ENCODE peak calls at places on chromosomes 4 and X, in eight cellular contexts. One of them, this sample, is unnamed.

GRCh38 chrX:155998116-155998515 is 620 bp downstream of the IL9R start:
- DNase-seq in NCI-H774: no peak
- DNase-seq in activated CD4-positive, alpha-beta T cell treated with anti-CD3 and anti-CD28 coated beads for 1 hour: no peak
- DNase-seq in SW 1271: no peak
- DNase-seq in cardiac fibroblast: no peak
- DNase-seq in AG08396: no peak
- DNase-seq in ascending aorta: peak
- DNase-seq in NCI-H82: no peak
- DNase-seq in this sample: no peak

GRCh38 chr4:84967292-84967651 is 782 bp upstream of the WDFY3 start:
- DNase-seq in NCI-H774: no peak
- DNase-seq in activated CD4-positive, alpha-beta T cell treated with anti-CD3 and anti-CD28 coated beads for 1 hour: no peak
- DNase-seq in SW 1271: no peak
- DNase-seq in cardiac fibroblast: peak
- DNase-seq in AG08396: peak
- DNase-seq in ascending aorta: no peak
- DNase-seq in NCI-H82: no peak
- DNase-seq in this sample: no peak

GRCh38 chr4:26105372-26105771 is 191.4 kb downstream of the SMIM20 start:
- DNase-seq in NCI-H774: no peak
- DNase-seq in activated CD4-positive, alpha-beta T cell treated with anti-CD3 and anti-CD28 coated beads for 1 hour: no peak
- DNase-seq in SW 1271: no peak
- DNase-seq in cardiac fibroblast: peak
- DNase-seq in AG08396: no peak
- DNase-seq in ascending aorta: no peak
- DNase-seq in NCI-H82: no peak
- DNase-seq in this sample: no peak

GRCh38 chr4:35885081-35885480 is 359.2 kb downstream of the ARAP2 start:
- DNase-seq in NCI-H774: no peak
- DNase-seq in activated CD4-positive, alpha-beta T cell treated with anti-CD3 and anti-CD28 coated beads for 1 hour: no peak
- DNase-seq in SW 1271: no peak
- DNase-seq in cardiac fibroblast: no peak
- DNase-seq in AG08396: no peak
- DNase-seq in ascending aorta: no peak
- DNase-seq in NCI-H82: no peak
- DNase-seq in this sample: no peak

GRCh38 chrX:31656013-31656412 is 584.2 kb upstream of the FTHL17 start:
- DNase-seq in NCI-H774: no peak
- DNase-seq in activated CD4-positive, alpha-beta T cell treated with anti-CD3 and anti-CD28 coated beads for 1 hour: no peak
- DNase-seq in SW 1271: no peak
- DNase-seq in cardiac fibroblast: peak
- DNase-seq in AG08396: no peak
- DNase-seq in ascending aorta: no peak
- DNase-seq in NCI-H82: no peak
- DNase-seq in this sample: no peak

GRCh38 chr4:132383571-132384199 is 765.4 kb upstream of the PCDH10 start:
- DNase-seq in NCI-H774: no peak
- DNase-seq in activated CD4-positive, alpha-beta T cell treated with anti-CD3 and anti-CD28 coated beads for 1 hour: no peak
- DNase-seq in SW 1271: no peak
- DNase-seq in cardiac fibroblast: no peak
- DNase-seq in AG08396: no peak
- DNase-seq in ascending aorta: no peak
- DNase-seq in NCI-H82: peak
- DNase-seq in this sample: no peak

GRCh38 chr4:22688236-22688635 is 4.5 kb upstream of the GBA3 start:
- DNase-seq in NCI-H774: no peak
- DNase-seq in activated CD4-positive, alpha-beta T cell treated with anti-CD3 and anti-CD28 coated beads for 1 hour: no peak
- DNase-seq in SW 1271: no peak
- DNase-seq in cardiac fibroblast: peak
- DNase-seq in AG08396: peak
- DNase-seq in ascending aorta: no peak
- DNase-seq in NCI-H82: no peak
- DNase-seq in this sample: no peak

GRCh38 chr4:111268769-111269414 is 646.0 kb upstream of the PITX2 start:
- DNase-seq in NCI-H774: no peak
- DNase-seq in activated CD4-positive, alpha-beta T cell treated with anti-CD3 and anti-CD28 coated beads for 1 hour: no peak
- DNase-seq in SW 1271: no peak
- DNase-seq in cardiac fibroblast: peak
- DNase-seq in AG08396: peak
- DNase-seq in ascending aorta: no peak
- DNase-seq in NCI-H82: no peak
- DNase-seq in this sample: no peak

GRCh38 chr4:17055788-17056187 is 157.3 kb upstream of the LDB2 start:
- DNase-seq in NCI-H774: no peak
- DNase-seq in activated CD4-positive, alpha-beta T cell treated with anti-CD3 and anti-CD28 coated beads for 1 hour: no peak
- DNase-seq in SW 1271: no peak
- DNase-seq in cardiac fibroblast: peak
- DNase-seq in AG08396: peak
- DNase-seq in ascending aorta: no peak
- DNase-seq in NCI-H82: no peak
- DNase-seq in this sample: no peak

GRCh38 chrX:126030021-126030420 is 136.1 kb downstream of the DCAF12L2 start:
- DNase-seq in NCI-H774: no peak
- DNase-seq in activated CD4-positive, alpha-beta T cell treated with anti-CD3 and anti-CD28 coated beads for 1 hour: no peak
- DNase-seq in SW 1271: no peak
- DNase-seq in cardiac fibroblast: no peak
- DNase-seq in AG08396: no peak
- DNase-seq in ascending aorta: no peak
- DNase-seq in NCI-H82: no peak
- DNase-seq in this sample: no peak

GRCh38 chr4:9811796-9812195 is 30.4 kb downstream of the DRD5 start:
- DNase-seq in NCI-H774: no peak
- DNase-seq in activated CD4-positive, alpha-beta T cell treated with anti-CD3 and anti-CD28 coated beads for 1 hour: no peak
- DNase-seq in SW 1271: no peak
- DNase-seq in cardiac fibroblast: no peak
- DNase-seq in AG08396: no peak
- DNase-seq in ascending aorta: no peak
- DNase-seq in NCI-H82: no peak
- DNase-seq in this sample: no peak

GRCh38 chrX:102672876-102673275 is 21.6 kb downstream of the GPRASP1 start:
- DNase-seq in NCI-H774: no peak
- DNase-seq in activated CD4-positive, alpha-beta T cell treated with anti-CD3 and anti-CD28 coated beads for 1 hour: no peak
- DNase-seq in SW 1271: no peak
- DNase-seq in cardiac fibroblast: peak
- DNase-seq in AG08396: no peak
- DNase-seq in ascending aorta: no peak
- DNase-seq in NCI-H82: no peak
- DNase-seq in this sample: no peak

GRCh38 chr4:80207664-80208063 is 10.4 kb downstream of the PRDM8 start:
- DNase-seq in NCI-H774: no peak
- DNase-seq in activated CD4-positive, alpha-beta T cell treated with anti-CD3 and anti-CD28 coated beads for 1 hour: no peak
- DNase-seq in SW 1271: no peak
- DNase-seq in cardiac fibroblast: no peak
- DNase-seq in AG08396: no peak
- DNase-seq in ascending aorta: no peak
- DNase-seq in NCI-H82: no peak
- DNase-seq in this sample: no peak

GRCh38 chrX:73337366-73337765 is 109.5 kb upstream of the CDX4 start:
- DNase-seq in NCI-H774: no peak
- DNase-seq in activated CD4-positive, alpha-beta T cell treated with anti-CD3 and anti-CD28 coated beads for 1 hour: no peak
- DNase-seq in SW 1271: no peak
- DNase-seq in cardiac fibroblast: no peak
- DNase-seq in AG08396: no peak
- DNase-seq in ascending aorta: no peak
- DNase-seq in NCI-H82: no peak
- DNase-seq in this sample: no peak

GRCh38 chrX:41459714-41460113 is 12.6 kb downstream of the NYX start:
- DNase-seq in NCI-H774: no peak
- DNase-seq in activated CD4-positive, alpha-beta T cell treated with anti-CD3 and anti-CD28 coated beads for 1 hour: no peak
- DNase-seq in SW 1271: no peak
- DNase-seq in cardiac fibroblast: no peak
- DNase-seq in AG08396: no peak
- DNase-seq in ascending aorta: no peak
- DNase-seq in NCI-H82: no peak
- DNase-seq in this sample: no peak

GRCh38 chr4:66564901-66565648 is 894.8 kb upstream of the EPHA5 start:
- DNase-seq in NCI-H774: no peak
- DNase-seq in activated CD4-positive, alpha-beta T cell treated with anti-CD3 and anti-CD28 coated beads for 1 hour: no peak
- DNase-seq in SW 1271: no peak
- DNase-seq in cardiac fibroblast: peak
- DNase-seq in AG08396: peak
- DNase-seq in ascending aorta: no peak
- DNase-seq in NCI-H82: no peak
- DNase-seq in this sample: no peak

GRCh38 chrX:9337056-9337455 is 127.8 kb upstream of the TBL1X start:
- DNase-seq in NCI-H774: no peak
- DNase-seq in activated CD4-positive, alpha-beta T cell treated with anti-CD3 and anti-CD28 coated beads for 1 hour: no peak
- DNase-seq in SW 1271: no peak
- DNase-seq in cardiac fibroblast: peak
- DNase-seq in AG08396: peak
- DNase-seq in ascending aorta: no peak
- DNase-seq in NCI-H82: no peak
- DNase-seq in this sample: no peak

GRCh38 chr4:135319685-135320084 is 1118.1 kb upstream of the PABPC4L start:
- DNase-seq in NCI-H774: no peak
- DNase-seq in activated CD4-positive, alpha-beta T cell treated with anti-CD3 and anti-CD28 coated beads for 1 hour: no peak
- DNase-seq in SW 1271: no peak
- DNase-seq in cardiac fibroblast: no peak
- DNase-seq in AG08396: no peak
- DNase-seq in ascending aorta: no peak
- DNase-seq in NCI-H82: no peak
- DNase-seq in this sample: no peak

GRCh38 chrX:140589657-140590056 is 84.8 kb upstream of the SOX3 start:
- DNase-seq in NCI-H774: no peak
- DNase-seq in activated CD4-positive, alpha-beta T cell treated with anti-CD3 and anti-CD28 coated beads for 1 hour: no peak
- DNase-seq in SW 1271: no peak
- DNase-seq in cardiac fibroblast: no peak
- DNase-seq in AG08396: no peak
- DNase-seq in ascending aorta: no peak
- DNase-seq in NCI-H82: no peak
- DNase-seq in this sample: no peak

GRCh38 chrX:41921492-41922124 is 1.7 kb downstream of the CASK start:
- DNase-seq in NCI-H774: no peak
- DNase-seq in activated CD4-positive, alpha-beta T cell treated with anti-CD3 and anti-CD28 coated beads for 1 hour: no peak
- DNase-seq in SW 1271: no peak
- DNase-seq in cardiac fibroblast: peak
- DNase-seq in AG08396: no peak
- DNase-seq in ascending aorta: no peak
- DNase-seq in NCI-H82: peak
- DNase-seq in this sample: no peak

This sample was measured in NCI-H1092.